ENCODE peak calls at places on chromosomes 6 and 20, in ten cellular contexts. U is lower lobe of right lung, B is fibroblast of the aortic adventitia, C is thoracic aorta, V is psoas muscle, W is heart right ventricle, S is breast epithelium, R is AG10803, H is osteoblast, J is fibroblast of lung. P is an unnamed sample.

GRCh38 chr20:63177785-63178444 is 38.0 kb downstream of the YTHDF1 start:
- DNase-seq in H (peak; percentile 82), S (no peak), W (no peak), C (no peak), U (no peak), J (no peak), B (no peak), V (no peak), R (no peak), P (no peak)

GRCh38 chr6:141484726-141485125 is 648.0 kb upstream of the GJE1 start:
- DNase-seq in U (no peak), W (no peak), H (no peak), V (no peak), J (no peak), R (peak; percentile 9), S (no peak), B (peak; percentile 31), C (no peak), P (no peak)

GRCh38 chr6:130604869-130605401 is 222.3 kb upstream of the SMLR1 start:
- DNase-seq in C (no peak), V (no peak), H (no peak), S (no peak), W (no peak), U (no peak), B (no peak), J (no peak), R (no peak), P (no peak)

GRCh38 chr6:139557547-139557946 is 183.1 kb upstream of the CITED2 start:
- DNase-seq in H (no peak), V (no peak), S (no peak), B (no peak), U (no peak), W (no peak), C (no peak), J (no peak), R (no peak), P (no peak)

GRCh38 chr6:128519132-128519930 is 1.1 kb downstream of the PTPRK start:
- DNase-seq in H (peak; percentile 77), C (no peak), R (peak; percentile 50), U (peak; percentile 63), W (peak; percentile 46), S (peak; percentile 61), B (peak; percentile 54), J (peak; percentile 59), V (peak; percentile 66), P (peak; percentile 56)

GRCh38 chr20:11672959-11673358 is 244.7 kb upstream of the BTBD3 start:
- DNase-seq in S (no peak), W (no peak), R (no peak), U (no peak), C (no peak), J (no peak), B (no peak), V (no peak), H (no peak), P (no peak)

GRCh38 chr6:328184-328670 is 35.9 kb downstream of the DUSP22 start:
- DNase-seq in H (peak; percentile 96), V (no peak), B (peak; percentile 91), W (no peak), S (no peak), J (peak; percentile 92), U (peak; percentile 43), C (peak; percentile 39), R (peak; percentile 95), P (peak; percentile 90)

GRCh38 chr6:112130878-112131277 is 43.5 kb downstream of the FAM229B start:
- DNase-seq in U (no peak), R (no peak), V (no peak), C (no peak), H (no peak), J (no peak), S (no peak), B (no peak), W (no peak), P (no peak)

GRCh38 chr20:19935842-19936241 is 81.3 kb upstream of the NAA20 start:
- DNase-seq in B (no peak), S (peak; percentile 77), V (no peak), R (peak; percentile 65), W (no peak), J (no peak), H (no peak), U (peak; percentile 65), C (no peak), P (no peak)

GRCh38 chr6:127225497-127225896 is 41.2 kb upstream of the RNF146 start:
- DNase-seq in H (no peak), S (no peak), V (no peak), W (no peak), C (no peak), J (no peak), U (no peak), R (no peak), B (no peak), P (no peak)

GRCh38 chr6:51778666-51779065 is 308.7 kb downstream of the PKHD1 start:
- DNase-seq in B (no peak), U (no peak), C (no peak), H (no peak), R (no peak), J (no peak), V (no peak), S (no peak), W (no peak), P (no peak)

GRCh38 chr6:63816401-63816975 is 180.9 kb downstream of the PHF3 start:
- DNase-seq in R (no peak), S (no peak), W (no peak), U (no peak), V (no peak), B (peak; percentile 33), C (no peak), J (no peak), H (no peak), P (peak; percentile 75)

GRCh38 chr20:10349118-10349517 is 84.9 kb downstream of the MKKS start:
- DNase-seq in V (no peak), B (no peak), S (no peak), J (no peak), C (no peak), H (no peak), W (no peak), R (no peak), U (no peak), P (no peak)

GRCh38 chr6:156807028-156807427 is 29.9 kb downstream of the ARID1B start:
- DNase-seq in U (no peak), W (no peak), R (no peak), C (no peak), J (no peak), V (no peak), S (no peak), B (peak; percentile 35), H (no peak), P (no peak)

DNA sequence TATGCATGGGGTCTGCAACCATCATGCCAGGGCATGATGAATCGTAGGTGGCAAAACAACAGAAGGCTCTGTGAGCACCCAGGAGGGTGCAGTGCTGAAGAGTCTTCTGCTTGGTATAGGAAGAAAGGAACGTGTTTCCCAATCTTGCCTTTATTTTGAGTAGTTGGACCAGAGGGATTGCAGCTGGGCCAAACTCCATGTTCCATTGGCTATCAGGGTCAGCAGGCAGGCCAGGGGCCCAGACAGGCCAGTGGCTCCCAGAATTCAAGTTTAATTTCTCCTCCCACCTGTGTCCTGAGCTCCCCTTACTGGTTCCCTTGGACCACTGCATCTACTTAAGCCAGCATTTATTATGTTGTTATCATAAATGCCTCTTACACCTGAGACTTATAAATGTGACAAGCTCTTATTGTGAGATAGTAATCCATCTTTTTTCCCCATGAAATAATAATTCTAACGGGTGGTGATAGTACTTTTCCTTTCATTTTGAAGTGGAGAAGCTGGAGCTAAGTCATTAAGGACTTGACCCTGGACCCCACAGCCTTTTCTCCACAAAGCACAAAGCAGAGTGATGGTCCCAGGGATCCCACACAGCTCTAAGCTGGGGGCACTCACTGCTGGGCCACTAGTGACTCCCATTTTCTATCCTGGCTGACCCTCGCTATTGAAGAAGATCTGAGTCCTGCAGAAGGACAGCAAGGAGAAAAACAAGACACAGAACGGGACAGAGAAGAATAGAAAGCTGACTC is 809 bp upstream of the TRIM38 start:
- DNase-seq in B (peak; percentile 15), V (no peak), U (no peak), S (no peak), J (no peak), W (no peak), C (no peak), R (no peak), H (peak; percentile 72), P (no peak)
- H3K4me3 ChIP-seq in B (peak overlapping the region; percentile 91), V (peak overlapping the region; percentile 73), U (peak overlapping the region; percentile 65), S (peak overlapping the region; percentile 57), J (peak overlapping the region; percentile 89), W (peak overlapping the region; percentile 75), C (peak overlapping the region; percentile 89), R (peak overlapping the region; percentile 83), H (peak overlapping the region; percentile 85), P (peak overlapping the region; percentile 75)

GRCh38 chr20:33181482-33182093 is 13.6 kb downstream of the BPIFA2 start:
- DNase-seq in V (no peak), J (no peak), W (no peak), B (no peak), U (no peak), H (no peak), R (no peak), C (no peak), S (no peak), P (no peak)
- TF ChIP-seq CTCF in V (no peak), J (no peak), W (no peak), B (no peak), U (no peak), H (no peak), R (no peak), C (no peak), S (no peak), P (no peak)

GRCh38 chr6:144063744-144064401 is 31.5 kb downstream of the SF3B5 start:
- DNase-seq in W (peak; percentile 86), V (peak; percentile 89), U (peak; percentile 96), C (peak; percentile 59), R (peak; percentile 4), B (no peak), H (peak; percentile 93), J (peak; percentile 19), S (peak; percentile 79), P (peak; percentile 17)

GRCh38 chr6:144064402-144064830 is 31.0 kb downstream of the SF3B5 start:
- DNase-seq in H (no peak), R (no peak), U (peak; percentile 76), J (no peak), C (no peak), W (peak; percentile 30), V (peak; percentile 58), S (no peak), B (no peak), P (no peak)

GRCh38 chr6:144063246-144063743 is 32.1 kb downstream of the SF3B5 start:
- DNase-seq in C (no peak), W (no peak), H (no peak), V (no peak), J (no peak), U (no peak), B (no peak), S (no peak), R (no peak), P (no peak)

GRCh38 chr6:144064831-144065668 is 30.3 kb downstream of the SF3B5 start:
- DNase-seq in C (no peak), V (no peak), S (no peak), B (no peak), W (no peak), J (peak; percentile 1), H (peak; percentile 55), U (no peak), R (no peak), P (no peak)

GRCh38 chr6:144062757-144063156 is 32.6 kb downstream of the SF3B5 start:
- DNase-seq in J (no peak), R (no peak), U (no peak), V (no peak), S (no peak), B (no peak), W (no peak), H (peak; percentile 68), C (no peak), P (no peak)
- H3K4me3 ChIP-seq in J (no peak overlapping the region), R (no peak overlapping the region), U (peak overlapping the region; percentile 77), V (peak overlapping the region; percentile 83), S (peak overlapping the region; percentile 93), B (no peak overlapping the region), W (no peak overlapping the region), H (no peak overlapping the region), C (no peak overlapping the region), P (no peak overlapping the region)

GRCh38 chr6:99241905-99242534 is 107.5 kb downstream of the FAXC start:
- DNase-seq in H (no peak), J (peak; percentile 30), U (no peak), B (peak; percentile 18), W (no peak), C (no peak), V (no peak), S (no peak), R (peak; percentile 24), P (peak; percentile 37)
- TF ChIP-seq CTCF in H (peak; percentile 49), J (peak; percentile 3), U (peak; percentile 29), B (peak; percentile 29), W (peak; percentile 37), C (no peak), V (peak; percentile 30), S (no peak), R (peak; percentile 46), P (peak; percentile 38)

P was measured in fibroblast of pulmonary artery.